ENCODE peak calls at places on chromosomes 5 and 9, in ten cellular contexts. Q is esophagus squamous epithelium, I is neural progenitor cell, L is brain microvascular endothelial cell, J is GM23338, C is astrocyte of the spinal cord, V is GM23248, Z is fibroblast of villous mesenchyme, E is SJSA1, W is SK-N-SH. Y is an unnamed sample.

GRCh38 chr9:90099262-90099982 is 494.6 kb downstream of the GADD45G start:
- DNase-seq in Q (no peak), I (peak), L (peak), J (peak), C (peak), V (peak), Z (peak), E (no peak), W (peak), Y (no peak)

GRCh38 chr5:16859346-16859745 is 76.7 kb downstream of the MYO10 start:
- DNase-seq in Q (no peak), I (no peak), L (no peak), J (no peak), C (no peak), V (no peak), Z (no peak), E (no peak), W (no peak), Y (no peak)

GRCh38 chr5:60789541-60789940 is 54.5 kb downstream of the ELOVL7 start:
- DNase-seq in Q (no peak), I (no peak), L (no peak), J (no peak), C (no peak), V (no peak), Z (no peak), E (no peak), W (no peak), Y (no peak)

GRCh38 chr9:34492051-34492450 is 30.7 kb downstream of the ENHO start:
- DNase-seq in Q (no peak), I (no peak), L (no peak), J (peak), C (no peak), V (no peak), Z (no peak), E (no peak), W (peak), Y (no peak)

GRCh38 chr9:126862461-126862830 is 2.0 kb downstream of the ZBTB34 start:
- DNase-seq in Q (no peak), I (no peak), L (no peak), J (no peak), C (no peak), V (peak), Z (peak), E (no peak), W (no peak), Y (no peak)

GRCh38 chr5:32790411-32790951 is 79.4 kb downstream of the NPR3 start:
- DNase-seq in Q (no peak), I (no peak), L (peak), J (no peak), C (peak), V (peak), Z (peak), E (peak), W (no peak), Y (no peak)

GRCh38 chr5:135312255-135312935 is 86.6 kb downstream of the MACROH2A1 start:
- DNase-seq in Q (no peak), I (no peak), L (no peak), J (no peak), C (no peak), V (peak), Z (no peak), E (no peak), W (no peak), Y (no peak)

GRCh38 chr9:92716557-92716956 is 46.6 kb upstream of the IPPK start:
- DNase-seq in Q (no peak), I (peak), L (peak), J (peak), C (peak), V (peak), Z (peak), E (peak), W (peak), Y (no peak)

GRCh38 chr9:91162784-91163440 is 198.8 kb downstream of the AUH start:
- DNase-seq in Q (no peak), I (no peak), L (no peak), J (no peak), C (no peak), V (no peak), Z (peak), E (peak), W (no peak), Y (no peak)

GRCh38 chr5:14097998-14098471 is 45.1 kb upstream of the TRIO start:
- DNase-seq in Q (no peak), I (no peak), L (no peak), J (no peak), C (peak), V (peak), Z (peak), E (no peak), W (no peak), Y (peak)

GRCh38 chr9:130766031-130766903 is 68.8 kb upstream of the ABL1 start:
- DNase-seq in Q (no peak), I (no peak), L (no peak), J (no peak), C (no peak), V (no peak), Z (no peak), E (no peak), W (no peak), Y (no peak)

GRCh38 chr5:98065261-98065909 is 708.1 kb upstream of the RGMB start:
- DNase-seq in Q (no peak), I (no peak), L (no peak), J (no peak), C (peak), V (no peak), Z (no peak), E (no peak), W (no peak), Y (no peak)

GRCh38 chr5:58922392-58923171 is 339.7 kb downstream of the RAB3C start:
- DNase-seq in Q (no peak), I (no peak), L (no peak), J (no peak), C (peak), V (peak), Z (no peak), E (no peak), W (no peak), Y (no peak)

GRCh38 chr5:55714339-55714738 is 2.2 kb upstream of the SLC38A9 start:
- DNase-seq in Q (no peak), I (no peak), L (no peak), J (peak), C (no peak), V (no peak), Z (no peak), E (peak), W (no peak), Y (no peak)

GRCh38 chr5:142680605-142681259 is 5.2 kb downstream of the FGF1 start:
- DNase-seq in Q (no peak), I (no peak), L (no peak), J (no peak), C (peak), V (peak), Z (peak), E (peak), W (no peak), Y (no peak)

GRCh38 chr9:122695696-122696095 is 20.8 kb downstream of the OR1L3 start:
- DNase-seq in Q (no peak), I (no peak), L (peak), J (no peak), C (no peak), V (peak), Z (no peak), E (no peak), W (no peak), Y (no peak)

GRCh38 chr9:14383296-14383695 is 69.4 kb upstream of the NFIB start:
- DNase-seq in Q (no peak), I (no peak), L (peak), J (no peak), C (peak), V (peak), Z (peak), E (no peak), W (no peak), Y (no peak)

GRCh38 chr5:10600629-10601245 is 36.9 kb downstream of the ANKRD33B start:
- DNase-seq in Q (no peak), I (no peak), L (no peak), J (no peak), C (peak), V (no peak), Z (no peak), E (no peak), W (no peak), Y (no peak)
- H3K4me3 ChIP-seq in Q (peak), I (no peak), L (no peak), J (no peak), C (no peak), V (peak), Z (no peak), E (no peak), W (peak), Y (no peak)

DNA sequence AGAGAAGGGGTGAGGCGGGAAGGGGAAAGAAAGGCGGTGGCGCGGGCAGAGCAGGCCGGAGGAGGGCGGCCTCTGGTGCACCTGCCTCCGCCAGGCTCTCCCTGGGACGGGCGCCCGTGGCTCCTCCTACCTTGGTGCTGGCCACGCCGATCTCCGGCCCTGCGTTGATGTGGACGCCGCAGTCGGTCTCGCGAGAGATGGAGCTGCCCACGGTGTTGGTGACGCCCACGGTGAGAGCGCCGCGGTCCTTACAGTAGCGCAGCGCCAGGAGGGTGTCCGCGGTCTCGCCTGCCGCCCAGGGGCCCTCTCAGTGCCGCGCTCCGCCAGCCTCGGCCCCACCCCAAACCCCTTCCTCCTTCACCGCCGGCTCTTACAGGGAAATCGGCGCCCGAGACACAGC is 21.8 kb upstream of the MAPK9 start:
- DNase-seq in Q (no peak), I (no peak), L (no peak), J (peak), C (no peak), V (no peak), Z (peak), E (no peak), W (peak), Y (no peak)
- H3K4me3 ChIP-seq in Q (no peak), I (no peak), L (no peak), J (peak), C (no peak), V (no peak), Z (peak), E (no peak), W (peak), Y (peak)

GRCh38 chr5:154794525-154795234 is 39.5 kb downstream of the LARP1 start:
- DNase-seq in Q (no peak), I (no peak), L (peak), J (no peak), C (peak), V (peak), Z (peak), E (peak), W (no peak), Y (peak)
- H3K4me3 ChIP-seq in Q (no peak), I (no peak), L (no peak), J (no peak), C (no peak), V (no peak), Z (no peak), E (no peak), W (no peak), Y (no peak)

DNA sequence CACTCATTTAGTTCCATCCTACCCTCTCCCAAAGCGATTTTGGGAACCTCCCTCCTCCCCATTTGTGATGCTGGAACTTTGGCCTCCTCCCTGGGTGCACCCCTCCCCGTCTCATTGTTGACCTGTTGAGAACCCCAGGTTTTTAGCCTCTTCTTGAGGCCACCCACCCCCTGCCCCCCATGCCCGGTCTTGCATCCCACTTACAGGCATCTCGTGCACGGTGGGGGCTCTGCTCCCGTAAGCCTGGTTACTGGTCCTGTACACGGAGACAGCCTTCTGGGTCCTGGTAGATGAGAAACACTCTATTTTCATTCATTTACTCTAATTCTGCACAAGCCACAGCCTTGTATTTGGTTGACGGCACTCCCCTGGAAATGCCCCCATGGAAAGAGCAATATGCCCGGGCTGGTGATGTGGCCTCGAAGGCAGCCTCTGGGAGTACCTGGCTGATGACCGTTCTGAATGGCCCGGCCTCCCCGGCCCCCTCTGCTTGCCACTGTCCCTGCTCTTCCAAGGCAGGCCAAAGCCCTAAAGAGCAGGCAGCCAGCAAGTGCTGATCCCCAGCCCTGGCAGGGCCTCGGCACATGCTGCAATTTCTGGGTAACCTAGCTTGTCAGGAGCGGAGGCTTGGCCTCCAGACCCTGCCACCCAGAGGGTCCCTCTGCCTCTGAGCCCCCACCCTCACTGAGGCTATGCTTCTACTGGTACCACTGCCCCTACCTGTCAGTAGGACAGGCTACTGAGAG is 1.9 kb upstream of the MRPS2 start:
- DNase-seq in Q (no peak), I (no peak), L (no peak), J (no peak), C (no peak), V (no peak), Z (no peak), E (no peak), W (peak), Y (no peak)
- H3K4me3 ChIP-seq in Q (no peak), I (no peak), L (no peak), J (peak), C (no peak), V (no peak), Z (no peak), E (no peak), W (no peak), Y (no peak)

DNA sequence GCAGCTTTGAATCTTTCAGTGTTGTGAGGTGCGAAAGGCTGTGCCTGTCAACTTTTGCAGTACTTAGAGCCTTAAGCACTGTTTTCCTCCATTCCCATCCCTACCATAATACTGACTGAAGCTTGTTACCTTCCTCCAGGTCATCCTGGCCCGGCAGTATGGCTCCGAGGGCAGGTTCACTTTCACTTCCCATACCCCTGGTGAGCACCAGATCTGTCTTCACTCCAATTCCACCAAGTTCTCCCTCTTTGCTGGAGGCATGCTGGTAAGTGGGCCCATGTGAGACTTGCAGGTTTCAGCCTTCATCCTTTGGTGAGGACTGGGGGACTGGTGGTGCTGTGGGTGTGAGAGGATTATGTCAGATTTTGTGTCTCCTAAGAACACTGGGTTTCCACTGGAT is 1.5 kb downstream of the TMED9 start:
- DNase-seq in Q (no peak), I (no peak), L (no peak), J (no peak), C (no peak), V (no peak), Z (no peak), E (no peak), W (no peak), Y (no peak)
- H3K4me3 ChIP-seq in Q (peak), I (no peak), L (peak), J (no peak), C (no peak), V (peak), Z (peak), E (no peak), W (peak), Y (peak)

GRCh38 chr5:35073168-35073567 is 25.4 kb upstream of the AGXT2 start:
- DNase-seq in Q (no peak), I (no peak), L (no peak), J (no peak), C (no peak), V (no peak), Z (no peak), E (no peak), W (no peak), Y (no peak)
- H3K4me3 ChIP-seq in Q (no peak), I (no peak), L (no peak), J (no peak), C (no peak), V (no peak), Z (no peak), E (no peak), W (no peak), Y (no peak)

Y was measured in AG04450.